ENCODE peak calls at places on chromosomes 13 and 19, in ten cellular contexts. K, Z, H, V, J, F, X, C, Q and B are unnamed samples.

GRCh38 chr13:89940383-89940782 is 1407.1 kb upstream of the MIR17HG start:
- DNase-seq in K (no peak), Z (no peak), H (no peak), V (no peak), J (no peak), F (no peak), X (no peak), C (no peak), Q (no peak), B (no peak)

GRCh38 chr19:342801-343421 is 1.7 kb downstream of the MIER2 start:
- DNase-seq in K (peak; percentile 20), Z (peak; percentile 60), H (peak; percentile 84), V (peak; percentile 95), J (peak; percentile 87), F (peak; percentile 41), X (no peak), C (no peak), Q (no peak), B (peak; percentile 76)

GRCh38 chr13:20370815-20371421 is 138.8 kb upstream of the GJB6 start:
- DNase-seq in K (peak; percentile 84), Z (no peak), H (no peak), V (no peak), J (no peak), F (peak; percentile 40), X (no peak), C (no peak), Q (no peak), B (no peak)

GRCh38 chr13:42047561-42048322 is 706 bp upstream of the DGKH start:
- DNase-seq in K (peak; percentile 53), Z (peak; percentile 55), H (peak; percentile 78), V (peak; percentile 82), J (no peak), F (peak; percentile 49), X (peak; percentile 56), C (no peak), Q (peak; percentile 71), B (peak; percentile 80)

GRCh38 chr19:14554382-14554812 is 17.5 kb downstream of the NDUFB7 start:
- DNase-seq in K (peak; percentile 69), Z (no peak), H (no peak), V (no peak), J (no peak), F (no peak), X (no peak), C (no peak), Q (peak; percentile 72), B (no peak)

GRCh38 chr13:36360863-36361262 is 14.7 kb upstream of the SPART start:
- DNase-seq in K (no peak), Z (no peak), H (no peak), V (no peak), J (no peak), F (no peak), X (no peak), C (no peak), Q (no peak), B (no peak)

GRCh38 chr13:113489549-113490495 is 689 bp downstream of the DCUN1D2 start:
- DNase-seq in K (no peak), Z (peak; percentile 46), H (peak; percentile 53), V (peak; percentile 64), J (no peak), F (peak; percentile 1), X (peak; percentile 42), C (no peak), Q (peak; percentile 79), B (no peak)

GRCh38 chr13:30477346-30478235 is 11.9 kb upstream of the HMGB1 start:
- DNase-seq in K (no peak), Z (no peak), H (no peak), V (no peak), J (no peak), F (no peak), X (no peak), C (no peak), Q (peak; percentile 38), B (no peak)

GRCh38 chr19:33784432-33784831 is 12.2 kb upstream of the KCTD15 start:
- DNase-seq in K (no peak), Z (no peak), H (no peak), V (peak; percentile 72), J (no peak), F (no peak), X (no peak), C (no peak), Q (no peak), B (no peak)

GRCh38 chr13:99227909-99228688 is 27.4 kb downstream of the UBAC2 start:
- DNase-seq in K (no peak), Z (no peak), H (no peak), V (peak; percentile 36), J (no peak), F (no peak), X (no peak), C (no peak), Q (no peak), B (no peak)

GRCh38 chr13:95243207-95243606 is 58.0 kb downstream of the ABCC4 start:
- DNase-seq in K (no peak), Z (no peak), H (no peak), V (no peak), J (no peak), F (no peak), X (no peak), C (no peak), Q (no peak), B (no peak)

GRCh38 chr19:43780706-43781525 is at the start of gene KCNN4:
- DNase-seq in K (peak; percentile 65), Z (no peak), H (no peak), V (peak; percentile 76), J (no peak), F (peak; percentile 79), X (no peak), C (peak; percentile 51), Q (peak; percentile 56), B (peak; percentile 92)

GRCh38 chr13:113889467-113889866 is 25.6 kb upstream of the GAS6 start:
- DNase-seq in K (no peak), Z (no peak), H (no peak), V (no peak), J (no peak), F (no peak), X (no peak), C (no peak), Q (no peak), B (no peak)

GRCh38 chr19:46609511-46610412 is 8.6 kb downstream of the CALM3 start:
- DNase-seq in K (no peak), Z (no peak), H (no peak), V (no peak), J (no peak), F (no peak), X (no peak), C (no peak), Q (peak; percentile 45), B (peak; percentile 65)

GRCh38 chr13:95019886-95020285 is 281.4 kb downstream of the ABCC4 start:
- DNase-seq in K (no peak), Z (no peak), H (no peak), V (no peak), J (no peak), F (no peak), X (no peak), C (no peak), Q (no peak), B (no peak)

GRCh38 chr19:40474737-40475136 is 7.9 kb downstream of the SPTBN4 start:
- DNase-seq in K (no peak), Z (no peak), H (no peak), V (no peak), J (no peak), F (no peak), X (no peak), C (no peak), Q (no peak), B (no peak)

GRCh38 chr19:38023245-38023644 is 116.2 kb downstream of the SIPA1L3 start:
- DNase-seq in K (no peak), Z (no peak), H (peak; percentile 51), V (peak; percentile 58), J (no peak), F (no peak), X (no peak), C (no peak), Q (no peak), B (no peak)

GRCh38 chr13:114310961-114311360 is 3.3 kb upstream of the CHAMP1 start:
- DNase-seq in K (no peak), Z (no peak), H (no peak), V (peak; percentile 36), J (no peak), F (no peak), X (no peak), C (no peak), Q (no peak), B (no peak)

GRCh38 chr19:34507414-34508067 is 26.0 kb downstream of the WTIP start:
- DNase-seq in K (no peak), Z (no peak), H (no peak), V (no peak), J (no peak), F (no peak), X (no peak), C (no peak), Q (peak; percentile 15), B (no peak)

GRCh38 chr19:54207908-54208783 is 7.5 kb downstream of the RPS9 start:
- DNase-seq in K (no peak), Z (no peak), H (peak; percentile 100), V (peak; percentile 64), J (peak; percentile 80), F (no peak), X (no peak), C (no peak), Q (peak; percentile 64), B (peak; percentile 87)

GRCh38 chr13:47455581-47455980 is 545.5 kb downstream of the SUCLA2 start:
- DNase-seq in K (no peak), Z (no peak), H (no peak), V (peak; percentile 49), J (no peak), F (peak; percentile 9), X (peak; percentile 14), C (no peak), Q (peak; percentile 15), B (no peak)

GRCh38 chr13:72149701-72150100 is 282.7 kb upstream of the DACH1 start:
- DNase-seq in K (no peak), Z (no peak), H (no peak), V (no peak), J (no peak), F (no peak), X (no peak), C (no peak), Q (no peak), B (no peak)

GRCh38 chr19:18832331-18833140 is 777 bp downstream of the UPF1 start:
- DNase-seq in K (no peak), Z (peak; percentile 43), H (peak; percentile 30), V (peak; percentile 66), J (no peak), F (peak; percentile 29), X (no peak), C (no peak), Q (peak; percentile 85), B (peak; percentile 83)

GRCh38 chr13:102277286-102277685 is 124.6 kb downstream of the FGF14 start:
- DNase-seq in K (no peak), Z (no peak), H (no peak), V (no peak), J (no peak), F (no peak), X (peak; percentile 38), C (no peak), Q (no peak), B (no peak)

GRCh38 chr19:5038631-5039271 is 69.8 kb downstream of the KDM4B start:
- DNase-seq in K (no peak), Z (peak; percentile 71), H (peak; percentile 41), V (peak; percentile 60), J (no peak), F (no peak), X (peak; percentile 44), C (no peak), Q (peak; percentile 91), B (peak; percentile 74)

GRCh38 chr19:43773725-43774102 is 7.1 kb downstream of the KCNN4 start:
- DNase-seq in K (no peak), Z (no peak), H (no peak), V (no peak), J (no peak), F (no peak), X (no peak), C (no peak), Q (peak; percentile 78), B (no peak)

GRCh38 chr13:89393758-89394157 is 1722.6 kb downstream of the SLITRK5 start:
- DNase-seq in K (no peak), Z (no peak), H (no peak), V (no peak), J (no peak), F (no peak), X (no peak), C (no peak), Q (no peak), B (no peak)

GRCh38 chr13:77337159-77337558 is 10.3 kb upstream of the MYCBP2 start:
- DNase-seq in K (no peak), Z (no peak), H (no peak), V (no peak), J (no peak), F (no peak), X (no peak), C (no peak), Q (no peak), B (no peak)